ENCODE peak calls at places on chromosomes 16 and 17, in six cellular contexts. One of them, this sample, is unnamed.

GRCh38 chr17:19538095-19539039 is 4.7 kb downstream of the SLC47A1 start:
- DNase-seq in ACHN: no peak
- DNase-seq in HS-27A: no peak
- DNase-seq in stimulated activated CD4-positive, alpha-beta T cell treated with anti-CD3 and anti-CD28 coated beads, TNF-alpha, amount 100 ng/mL, for 24 hours: no peak
- DNase-seq in NCI-H2029: no peak
- DNase-seq in activated CD4-positive, alpha-beta T cell treated with anti-CD3 and anti-CD28 coated beads, Interleukin-2, amount 50 U/mL, for 24 hours: no peak
- DNase-seq in this sample: peak

GRCh38 chr17:57350266-57350665 is 93.9 kb downstream of the MSI2 start:
- DNase-seq in stimulated activated CD4-positive, alpha-beta T cell treated with anti-CD3 and anti-CD28 coated beads, TNF-alpha, amount 100 ng/mL, for 24 hours: no peak
- DNase-seq in activated CD4-positive, alpha-beta T cell treated with anti-CD3 and anti-CD28 coated beads, Interleukin-2, amount 50 U/mL, for 24 hours: no peak
- DNase-seq in NCI-H2029: peak
- DNase-seq in ACHN: no peak
- DNase-seq in HS-27A: no peak
- DNase-seq in this sample: no peak

GRCh38 chr17:16381496-16381820 is 567 bp downstream of the UBB start:
- DNase-seq in ACHN: no peak
- DNase-seq in activated CD4-positive, alpha-beta T cell treated with anti-CD3 and anti-CD28 coated beads, Interleukin-2, amount 50 U/mL, for 24 hours: no peak
- DNase-seq in NCI-H2029: no peak
- DNase-seq in stimulated activated CD4-positive, alpha-beta T cell treated with anti-CD3 and anti-CD28 coated beads, TNF-alpha, amount 100 ng/mL, for 24 hours: peak
- DNase-seq in HS-27A: no peak
- DNase-seq in this sample: no peak

GRCh38 chr17:51636291-51636690 is 375.9 kb downstream of the UTP18 start:
- DNase-seq in HS-27A: no peak
- DNase-seq in ACHN: no peak
- DNase-seq in stimulated activated CD4-positive, alpha-beta T cell treated with anti-CD3 and anti-CD28 coated beads, TNF-alpha, amount 100 ng/mL, for 24 hours: no peak
- DNase-seq in activated CD4-positive, alpha-beta T cell treated with anti-CD3 and anti-CD28 coated beads, Interleukin-2, amount 50 U/mL, for 24 hours: no peak
- DNase-seq in NCI-H2029: no peak
- DNase-seq in this sample: no peak

GRCh38 chr16:67865318-67865717 is 7.5 kb upstream of the EDC4 start:
- DNase-seq in ACHN: peak
- DNase-seq in HS-27A: no peak
- DNase-seq in NCI-H2029: no peak
- DNase-seq in activated CD4-positive, alpha-beta T cell treated with anti-CD3 and anti-CD28 coated beads, Interleukin-2, amount 50 U/mL, for 24 hours: no peak
- DNase-seq in stimulated activated CD4-positive, alpha-beta T cell treated with anti-CD3 and anti-CD28 coated beads, TNF-alpha, amount 100 ng/mL, for 24 hours: no peak
- DNase-seq in this sample: peak

GRCh38 chr17:4006165-4006589 is 41.9 kb upstream of the ATP2A3 start:
- DNase-seq in stimulated activated CD4-positive, alpha-beta T cell treated with anti-CD3 and anti-CD28 coated beads, TNF-alpha, amount 100 ng/mL, for 24 hours: no peak
- DNase-seq in HS-27A: no peak
- DNase-seq in NCI-H2029: no peak
- DNase-seq in ACHN: no peak
- DNase-seq in activated CD4-positive, alpha-beta T cell treated with anti-CD3 and anti-CD28 coated beads, Interleukin-2, amount 50 U/mL, for 24 hours: no peak
- DNase-seq in this sample: no peak

GRCh38 chr16:31525113-31525512 is 2.6 kb upstream of the AHSP start:
- DNase-seq in HS-27A: no peak
- DNase-seq in ACHN: no peak
- DNase-seq in activated CD4-positive, alpha-beta T cell treated with anti-CD3 and anti-CD28 coated beads, Interleukin-2, amount 50 U/mL, for 24 hours: no peak
- DNase-seq in stimulated activated CD4-positive, alpha-beta T cell treated with anti-CD3 and anti-CD28 coated beads, TNF-alpha, amount 100 ng/mL, for 24 hours: no peak
- DNase-seq in NCI-H2029: no peak
- DNase-seq in this sample: no peak

GRCh38 chr17:60006160-60006559 is 41.6 kb upstream of the RNFT1 start:
- DNase-seq in ACHN: no peak
- DNase-seq in activated CD4-positive, alpha-beta T cell treated with anti-CD3 and anti-CD28 coated beads, Interleukin-2, amount 50 U/mL, for 24 hours: no peak
- DNase-seq in NCI-H2029: no peak
- DNase-seq in stimulated activated CD4-positive, alpha-beta T cell treated with anti-CD3 and anti-CD28 coated beads, TNF-alpha, amount 100 ng/mL, for 24 hours: no peak
- DNase-seq in HS-27A: no peak
- DNase-seq in this sample: no peak

GRCh38 chr17:29111816-29112499 is 68.2 kb downstream of the MYO18A start:
- DNase-seq in stimulated activated CD4-positive, alpha-beta T cell treated with anti-CD3 and anti-CD28 coated beads, TNF-alpha, amount 100 ng/mL, for 24 hours: peak
- DNase-seq in ACHN: peak
- DNase-seq in NCI-H2029: peak
- DNase-seq in activated CD4-positive, alpha-beta T cell treated with anti-CD3 and anti-CD28 coated beads, Interleukin-2, amount 50 U/mL, for 24 hours: peak
- DNase-seq in HS-27A: no peak
- DNase-seq in this sample: peak

This sample was measured in NAMALWA.